ENCODE peak calls at places on chromosomes 5 and 9, in eight cellular contexts. Q is stimulated activated CD8-positive, alpha-beta memory T cell treated with anti-CD3 and anti-CD28 coated beads, Interleukin-4, amount 100 ng/mL, for 4 hours; D is activated naive CD8-positive, alpha-beta T cell treated with anti-CD3 and anti-CD28 coated beads, Interleukin-2, amount 50 U/mL, for 24 hours; J is effector memory CD4-positive, alpha-beta T cell; T is NCI-H146; L is DMS153; G is activated CD4-positive, alpha-beta T cell treated with anti-CD3 and anti-CD28 coated beads, Interleukin-2, amount 50 U/mL, for 4 hours; F is hippocampal formation. Z is an unnamed sample.

GRCh38 chr5:101143526-101143925 is 240.4 kb upstream of the ST8SIA4 start:
- DNase-seq in F (no peak), J (no peak), Q (no peak), G (no peak), T (no peak), D (no peak), L (no peak), Z (no peak)

GRCh38 chr9:69200071-69200470 is 26.0 kb downstream of the TJP2 start:
- DNase-seq in D (no peak), J (no peak), F (no peak), L (no peak), T (no peak), Q (no peak), G (no peak), Z (no peak)

GRCh38 chr5:68224561-68225187 is 9.1 kb downstream of the PIK3R1 start:
- DNase-seq in G (no peak), T (no peak), L (no peak), Q (no peak), J (no peak), D (no peak), F (no peak), Z (no peak)

GRCh38 chr9:91474656-91475055 is 51.0 kb upstream of the NFIL3 start:
- DNase-seq in Q (no peak), F (no peak), G (no peak), J (no peak), L (no peak), D (no peak), T (no peak), Z (no peak)

GRCh38 chr5:33595303-33595702 is 154.5 kb downstream of the TARS1 start:
- DNase-seq in L (no peak), Q (no peak), F (no peak), D (no peak), J (no peak), T (no peak), G (no peak), Z (no peak)

GRCh38 chr5:132215329-132215728 is 12.3 kb downstream of the P4HA2 start:
- DNase-seq in F (peak; percentile 74), Q (no peak), G (no peak), T (no peak), L (no peak), J (no peak), D (no peak), Z (no peak)

GRCh38 chr9:130869250-130869649 is 27.4 kb downstream of the QRFP start:
- DNase-seq in Q (no peak), L (no peak), J (no peak), T (no peak), D (no peak), G (no peak), F (no peak), Z (no peak)

GRCh38 chr5:61309115-61309514 is 22.9 kb upstream of the ZSWIM6 start:
- DNase-seq in L (no peak), F (no peak), T (no peak), J (no peak), Q (no peak), D (no peak), G (no peak), Z (no peak)

GRCh38 chr9:110919609-110920008 is 118.7 kb downstream of the LPAR1 start:
- DNase-seq in L (no peak), F (no peak), Q (no peak), T (no peak), D (no peak), J (no peak), G (no peak), Z (no peak)

GRCh38 chr9:121738969-121739368 is 87.5 kb downstream of the DAB2IP start:
- DNase-seq in T (no peak), D (no peak), L (no peak), J (no peak), G (no peak), F (no peak), Q (no peak), Z (no peak)

GRCh38 chr9:133803028-133803585 is 65.0 kb upstream of the SARDH start:
- DNase-seq in G (no peak), L (no peak), J (no peak), D (no peak), F (no peak), T (no peak), Q (no peak), Z (no peak)

GRCh38 chr5:126046996-126047395 is 376.2 kb upstream of the GRAMD2B start:
- DNase-seq in F (no peak), Q (no peak), L (no peak), G (no peak), T (no peak), D (no peak), J (no peak), Z (no peak)

GRCh38 chr5:67030289-67031069 is 166.1 kb downstream of the CD180 start:
- DNase-seq in F (no peak), G (no peak), T (no peak), D (no peak), L (no peak), J (no peak), Q (no peak), Z (no peak)

GRCh38 chr9:72588336-72588735 is 66.9 kb downstream of the TMC1 start:
- DNase-seq in G (no peak), L (no peak), J (no peak), Q (no peak), D (no peak), F (no peak), T (no peak), Z (no peak)

GRCh38 chr9:5688109-5688508 is 59.2 kb downstream of the RIC1 start:
- DNase-seq in J (no peak), D (no peak), L (no peak), T (no peak), G (no peak), Q (no peak), F (no peak), Z (no peak)

GRCh38 chr5:13745508-13745907 is 199.0 kb downstream of the DNAH5 start:
- DNase-seq in J (no peak), G (no peak), Q (no peak), L (no peak), D (no peak), F (no peak), T (no peak), Z (no peak)

GRCh38 chr5:2755371-2755715 is 3.9 kb upstream of the IRX2 start:
- DNase-seq in J (no peak), Q (no peak), L (no peak), F (no peak), G (no peak), D (no peak), T (no peak), Z (no peak)

GRCh38 chr9:96186601-96187011 is 115.4 kb downstream of the HSD17B3 start:
- DNase-seq in D (no peak), J (no peak), T (no peak), F (no peak), Q (no peak), L (no peak), G (no peak), Z (no peak)

GRCh38 chr9:68955281-68955680 is 58.6 kb downstream of the PRKACG start:
- DNase-seq in L (no peak), D (no peak), J (no peak), G (no peak), T (no peak), Q (no peak), F (no peak), Z (no peak)

GRCh38 chr5:68534131-68534940 is 318.8 kb downstream of the PIK3R1 start:
- DNase-seq in Q (no peak), D (no peak), T (no peak), L (peak; percentile 62), J (no peak), F (peak; percentile 55), G (no peak), Z (no peak)

GRCh38 chr9:110578896-110579752 is at the start of gene SVEP1:
- DNase-seq in Q (no peak), D (no peak), L (no peak), G (no peak), F (peak; percentile 66), T (peak; percentile 1), J (no peak), Z (no peak)

GRCh38 chr5:116046261-116046660 is 14.0 kb downstream of the ARL14EPL start:
- DNase-seq in J (no peak), Q (no peak), G (no peak), T (no peak), L (no peak), D (no peak), F (no peak), Z (no peak)

GRCh38 chr5:6581559-6582426 is 51.1 kb downstream of the NSUN2 start:
- DNase-seq in Q (no peak), L (no peak), T (no peak), F (no peak), G (no peak), J (no peak), D (no peak), Z (no peak)

GRCh38 chr5:107474361-107474723 is 196.4 kb downstream of the EFNA5 start:
- DNase-seq in T (no peak), F (no peak), G (no peak), L (no peak), J (no peak), Q (no peak), D (no peak), Z (no peak)

GRCh38 chr9:82949203-82949602 is 113.7 kb downstream of the RASEF start:
- DNase-seq in T (no peak), J (no peak), Q (no peak), L (no peak), F (no peak), G (no peak), D (no peak), Z (no peak)

GRCh38 chr9:93064392-93065124 is 6.1 kb downstream of the SUSD3 start:
- DNase-seq in D (peak; percentile 85), Q (peak; percentile 63), J (peak; percentile 82), F (no peak), G (peak; percentile 82), L (peak; percentile 32), T (no peak), Z (peak; percentile 77)